ENCODE peak calls at places on chromosomes 3 and 15, in eight cellular contexts. B, N, T, K, Z, L, G and I are unnamed samples.

GRCh38 chr3:152524198-152525140 is 255.7 kb downstream of the MBNL1 start:
- DNase-seq in G (peak; percentile 5), K (peak; percentile 35), N (no peak), B (peak; percentile 42), T (peak; percentile 15), Z (peak; percentile 27), L (peak; percentile 33), I (no peak)

GRCh38 chr3:23806322-23807160 is 786 bp downstream of the UBE2E1 start:
- DNase-seq in T (no peak), L (no peak), Z (no peak), G (no peak), K (peak; percentile 43), B (no peak), N (no peak), I (peak; percentile 42)

GRCh38 chr15:41806291-41807181 is 21.4 kb upstream of the JMJD7 start:
- DNase-seq in G (no peak), L (no peak), B (no peak), T (peak; percentile 18), K (no peak), N (no peak), Z (no peak), I (no peak)

GRCh38 chr3:143150979-143151726 is 31.6 kb downstream of the CHST2 start:
- DNase-seq in B (no peak), T (no peak), N (no peak), Z (no peak), L (no peak), G (no peak), K (peak; percentile 66), I (no peak)

GRCh38 chr15:75178171-75178937 is 23.3 kb upstream of the C15orf39 start:
- DNase-seq in T (no peak), K (peak; percentile 54), N (no peak), Z (no peak), L (no peak), G (no peak), B (no peak), I (no peak)

GRCh38 chr15:57921371-57921770 is 144.1 kb downstream of the ALDH1A2 start:
- DNase-seq in B (no peak), N (no peak), K (no peak), G (no peak), Z (no peak), L (peak; percentile 46), T (no peak), I (no peak)

GRCh38 chr15:45457641-45458539 is 64.7 kb downstream of the SLC30A4 start:
- DNase-seq in Z (no peak), K (peak; percentile 72), G (peak; percentile 57), T (peak; percentile 24), N (peak; percentile 82), L (peak; percentile 52), B (peak; percentile 66), I (peak; percentile 64)

GRCh38 chr3:30604566-30604965 is 1.8 kb upstream of the TGFBR2 start:
- DNase-seq in L (no peak), Z (no peak), G (no peak), B (no peak), T (no peak), K (no peak), N (no peak), I (no peak)

GRCh38 chr3:159172473-159172872 is 370.6 kb downstream of the MFSD1 start:
- DNase-seq in N (no peak), G (no peak), T (no peak), Z (no peak), K (no peak), L (no peak), B (no peak), I (no peak)

GRCh38 chr3:10546887-10547286 is 41.5 kb upstream of the ATP2B2 start:
- DNase-seq in Z (no peak), G (no peak), L (no peak), K (peak; percentile 5), T (no peak), B (no peak), N (no peak), I (no peak)

GRCh38 chr3:4634894-4635293 is 141.7 kb downstream of the ITPR1 start:
- DNase-seq in T (no peak), G (no peak), L (no peak), B (no peak), Z (no peak), N (no peak), K (no peak), I (no peak)

GRCh38 chr15:97968380-97968779 is 7.9 kb downstream of the ARRDC4 start:
- DNase-seq in L (peak; percentile 77), G (no peak), B (no peak), K (no peak), T (no peak), N (no peak), Z (no peak), I (no peak)

GRCh38 chr15:86813892-86814291 is 734.2 kb downstream of the AGBL1 start:
- DNase-seq in L (no peak), N (no peak), K (no peak), B (no peak), G (no peak), Z (no peak), T (no peak), I (no peak)

GRCh38 chr3:51559266-51559907 is 20.9 kb downstream of the RAD54L2 start:
- DNase-seq in Z (no peak), G (no peak), L (peak; percentile 58), B (no peak), T (peak; percentile 12), K (peak; percentile 22), N (no peak), I (no peak)

GRCh38 chr3:175349181-175349580 is 490.0 kb downstream of the NAALADL2 start:
- DNase-seq in T (no peak), N (no peak), Z (no peak), G (no peak), L (no peak), B (no peak), K (no peak), I (no peak)

GRCh38 chr3:141877911-141878310 is 1.5 kb downstream of the ATP1B3 start:
- DNase-seq in N (no peak), L (no peak), G (no peak), Z (no peak), T (no peak), B (no peak), K (no peak), I (no peak)

GRCh38 chr3:151112731-151113130 is 27.3 kb downstream of the MED12L start:
- DNase-seq in Z (no peak), L (no peak), K (no peak), N (no peak), B (no peak), T (no peak), G (no peak), I (no peak)

GRCh38 chr3:102174312-102174712 is 260.5 kb upstream of the ZPLD1 start:
- DNase-seq in B (no peak), L (peak; percentile 75), N (no peak), T (no peak), Z (no peak), G (no peak), K (no peak), I (no peak)

GRCh38 chr3:60086811-60087210 is 1037.0 kb upstream of the CFAP20DC start:
- DNase-seq in T (no peak), B (no peak), K (no peak), Z (peak; percentile 17), G (no peak), N (no peak), L (no peak), I (peak; percentile 2)

GRCh38 chr3:33096103-33096868 is 660 bp downstream of the GLB1 start:
- DNase-seq in L (peak; percentile 33), G (no peak), K (peak; percentile 50), Z (no peak), B (no peak), N (no peak), T (no peak), I (peak; percentile 58)

GRCh38 chr3:153373571-153373970 is 211.5 kb downstream of the RAP2B start:
- DNase-seq in B (no peak), T (no peak), Z (no peak), L (no peak), G (no peak), N (no peak), K (no peak), I (no peak)

GRCh38 chr3:32681811-32682210 is 3.2 kb upstream of the CNOT10 start:
- DNase-seq in Z (no peak), G (no peak), K (no peak), L (no peak), T (no peak), B (no peak), N (no peak), I (no peak)

GRCh38 chr15:70726753-70727152 is 36.6 kb downstream of the UACA start:
- DNase-seq in B (no peak), K (no peak), N (no peak), G (no peak), L (no peak), T (no peak), Z (peak; percentile 27), I (no peak)

GRCh38 chr3:37907906-37908305 is 46.2 kb downstream of the CTDSPL start:
- DNase-seq in T (peak; percentile 37), K (no peak), L (no peak), N (no peak), B (no peak), G (no peak), Z (no peak), I (peak; percentile 29)